ENCODE peak calls at places on chromosome 11, in four cellular contexts. E is BE2C, Z is colonic mucosa, B is left ventricle myocardium inferior. A is an unnamed sample.

GRCh38 chr11:62715150-62716130 is 8.0 kb downstream of the GNG3 start:
- DNase-seq in B (no peak), Z (no peak), E (no peak), A (no peak)

GRCh38 chr11:77063861-77064260 is 2.9 kb upstream of the CAPN5 start:
- DNase-seq in Z (no peak), B (no peak), E (no peak), A (no peak)

GRCh38 chr11:74846770-74847169 is 98.1 kb downstream of the RNF169 start:
- DNase-seq in Z (no peak), B (no peak), E (no peak), A (no peak)

GRCh38 chr11:48170840-48171233 is 45.8 kb upstream of the OR4B1 start:
- DNase-seq in E (no peak), B (no peak), Z (no peak), A (no peak)

GRCh38 chr11:117629146-117629545 is 167.9 kb downstream of the DSCAML1 start:
- DNase-seq in Z (no peak), B (no peak), E (no peak), A (no peak)

GRCh38 chr11:130854483-130854882 is 61.8 kb downstream of the SNX19 start:
- DNase-seq in Z (no peak), B (no peak), E (no peak), A (no peak)

GRCh38 chr11:18013790-18014507 is 1.1 kb upstream of the SERGEF start:
- DNase-seq in B (no peak), Z (peak), E (no peak), A (no peak)

GRCh38 chr11:72015511-72016061 is 16.9 kb downstream of the IL18BP start:
- DNase-seq in E (peak), Z (no peak), B (no peak), A (no peak)

GRCh38 chr11:118012083-118012669 is 26.0 kb downstream of the IL10RA start:
- DNase-seq in E (no peak), B (no peak), Z (no peak), A (no peak)

GRCh38 chr11:65891180-65892136 is 985 bp downstream of the CCDC85B start:
- DNase-seq in E (peak), B (peak), Z (no peak), A (no peak)

GRCh38 chr11:46948378-46949131 is 12.0 kb downstream of the CSTPP1 start:
- DNase-seq in Z (peak), B (no peak), E (no peak), A (peak)

GRCh38 chr11:108534274-108534882 is 36.2 kb upstream of the POGLUT3 start:
- DNase-seq in B (no peak), Z (no peak), E (no peak), A (peak)

GRCh38 chr11:35009191-35009940 is 92.9 kb downstream of the PDHX start:
- DNase-seq in Z (peak), E (no peak), B (no peak), A (no peak)

GRCh38 chr11:12187399-12187798 is 77.0 kb downstream of the MICAL2 start:
- DNase-seq in E (no peak), Z (no peak), B (no peak), A (no peak)

GRCh38 chr11:121236115-121237001 is 56.2 kb upstream of the SC5D start:
- DNase-seq in E (no peak), B (no peak), Z (no peak), A (no peak)

GRCh38 chr11:65488273-65489058 is 10.4 kb upstream of the MALAT1 start:
- DNase-seq in E (no peak), Z (peak), B (no peak), A (no peak)

GRCh38 chr11:36312593-36312990 is 16.5 kb downstream of the PRR5L start:
- DNase-seq in E (no peak), B (no peak), Z (no peak), A (no peak)

GRCh38 chr11:11148598-11148997 is 204.5 kb downstream of the CSNK2A3 start:
- DNase-seq in B (no peak), Z (no peak), E (no peak), A (no peak)

GRCh38 chr11:36075053-36075452 is 131.2 kb downstream of the LDLRAD3 start:
- DNase-seq in Z (no peak), E (no peak), B (no peak), A (no peak)

GRCh38 chr11:35295751-35296150 is 123.6 kb downstream of the SLC1A2 start:
- DNase-seq in E (no peak), Z (no peak), B (no peak), A (no peak)

GRCh38 chr11:70501933-70502540 is 103.7 kb downstream of the CTTN start:
- DNase-seq in Z (no peak), B (peak), E (no peak), A (no peak)

GRCh38 chr11:96149743-96150555 is 193.0 kb downstream of the MAML2 start:
- DNase-seq in E (no peak), B (no peak), Z (no peak), A (no peak)

GRCh38 chr11:91047882-91048281 is 825.0 kb upstream of the CHORDC1 start:
- DNase-seq in E (no peak), B (no peak), Z (no peak), A (no peak)

GRCh38 chr11:77374108-77374507 is 72.6 kb upstream of the GDPD4 start:
- DNase-seq in B (no peak), E (no peak), Z (no peak), A (no peak)

GRCh38 chr11:9753031-9753430 is 89.2 kb downstream of the SWAP70 start:
- DNase-seq in Z (no peak), B (no peak), E (no peak), A (no peak)

GRCh38 chr11:97557399-97557798 is 1167.6 kb downstream of the JRKL start:
- DNase-seq in Z (no peak), E (no peak), B (no peak), A (no peak)
- TF ChIP-seq CTCF in Z (no peak), E (peak), B (peak), A (peak)

DNA sequence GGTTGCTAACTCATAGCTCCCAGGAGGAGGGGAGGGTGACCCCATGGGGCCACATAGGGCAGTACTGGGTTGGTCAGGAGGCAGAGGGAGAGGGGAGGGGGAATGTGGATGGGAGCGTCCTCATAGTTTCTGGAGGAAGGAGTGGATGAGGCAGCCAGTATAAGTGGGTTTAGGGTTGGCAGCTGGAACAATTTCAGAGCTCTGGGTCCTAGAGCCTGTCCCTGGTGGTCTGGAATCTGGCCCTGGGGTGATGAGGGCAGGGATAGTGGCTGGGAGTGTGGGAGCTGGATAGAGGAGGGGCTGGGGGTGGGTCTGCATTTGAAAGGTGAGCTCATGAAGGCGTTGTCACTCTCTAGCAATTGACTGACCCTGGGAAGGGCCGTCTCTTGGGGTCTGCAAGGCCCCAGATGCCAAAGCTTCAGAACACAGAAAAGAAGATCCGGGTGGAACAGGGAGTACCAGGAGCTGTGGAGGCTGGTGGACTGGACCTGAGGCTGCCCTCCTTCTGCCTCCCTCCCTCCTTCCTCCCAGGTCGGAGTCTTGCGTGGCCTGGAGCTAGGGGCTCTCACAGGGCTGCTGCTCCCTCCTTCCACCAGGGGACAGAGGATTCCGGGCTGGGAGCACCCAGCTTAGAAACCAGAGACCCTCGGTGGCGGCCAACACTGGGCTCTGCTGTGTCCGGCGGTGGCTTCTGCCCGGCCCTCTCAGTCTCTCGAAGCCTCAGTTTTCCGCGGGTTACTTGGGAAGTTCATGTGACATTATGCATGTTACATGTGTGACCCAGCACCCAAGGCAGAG is 5.5 kb upstream of the MRGPRG start:
- DNase-seq in Z (no peak), B (no peak), E (peak), A (no peak)
- H3K4me3 ChIP-seq in Z (no peak), B (no peak), E (no peak), A (no peak)

DNA sequence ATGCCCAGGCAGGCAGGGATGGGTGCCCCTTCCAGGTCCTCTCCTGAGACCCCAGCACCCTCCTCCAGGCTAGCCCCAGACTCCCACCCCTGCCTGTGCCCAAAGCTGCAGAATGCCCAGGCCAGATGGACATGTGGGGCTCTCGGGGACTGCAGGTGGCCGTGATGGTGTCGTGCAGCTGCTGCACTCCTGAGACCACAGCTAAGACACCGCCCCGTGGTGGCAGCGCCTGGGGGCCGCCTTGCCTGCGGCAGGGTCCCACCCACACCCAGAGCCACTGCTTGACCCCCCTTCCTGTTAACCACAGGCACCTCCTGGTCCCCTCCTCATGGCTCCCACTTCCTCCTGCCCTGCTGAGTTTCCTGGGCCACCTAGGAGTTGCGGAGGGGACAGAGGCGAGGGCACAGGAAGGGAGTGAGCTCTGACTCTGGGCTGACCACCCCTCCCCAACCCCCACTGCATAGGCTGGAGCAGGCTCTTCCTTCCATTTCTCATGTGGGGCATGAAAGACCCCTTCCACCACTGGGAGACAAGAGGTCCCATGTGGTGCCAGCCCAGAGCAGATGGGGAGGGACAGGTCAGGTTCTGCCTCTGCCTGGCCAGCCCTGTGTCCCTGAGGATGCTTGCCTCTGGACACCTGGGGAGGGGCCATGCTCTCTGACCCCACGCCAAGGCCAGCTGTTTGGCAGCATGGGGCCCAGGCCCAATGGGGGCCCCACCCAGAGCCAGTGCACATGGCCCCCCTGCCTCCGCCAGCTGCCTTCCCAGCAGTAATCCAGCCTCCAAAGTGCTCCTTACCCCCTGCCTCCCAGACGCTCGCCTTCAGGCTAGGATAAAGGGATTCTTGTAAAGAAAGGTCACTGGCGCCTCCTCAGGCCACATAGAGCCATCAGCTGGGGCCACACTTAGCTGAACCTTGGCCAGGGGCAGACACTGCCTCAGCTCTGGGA is 29.3 kb downstream of the OSBPL5 start:
- DNase-seq in E (peak), B (peak), Z (no peak), A (no peak)
- TF ChIP-seq CTCF in E (peak), B (no peak), Z (no peak), A (no peak)

GRCh38 chr11:789951-790350 is at the start of gene CEND1:
- DNase-seq in B (no peak), E (peak), Z (no peak), A (no peak)
- H3K4me3 ChIP-seq in B (peak), E (peak), Z (no peak), A (no peak)

GRCh38 chr11:7689239-7689638 is 15.9 kb upstream of the CYB5R2 start:
- DNase-seq in Z (no peak), E (no peak), B (no peak), A (no peak)

GRCh38 chr11:7690648-7691047 is 15.6 kb downstream of the OVCH2 start:
- DNase-seq in B (no peak), E (no peak), Z (no peak), A (no peak)

GRCh38 chr11:7691759-7692334 is 14.4 kb downstream of the OVCH2 start:
- DNase-seq in B (no peak), Z (no peak), E (no peak), A (no peak)

GRCh38 chr11:7696424-7696823 is 9.9 kb downstream of the OVCH2 start:
- DNase-seq in B (no peak), Z (no peak), E (no peak), A (no peak)

GRCh38 chr11:7694953-7695271 is 11.4 kb downstream of the OVCH2 start:
- DNase-seq in B (no peak), Z (no peak), E (no peak), A (no peak)
- TF ChIP-seq CTCF in B (no peak), Z (no peak), E (no peak), A (no peak)

DNA sequence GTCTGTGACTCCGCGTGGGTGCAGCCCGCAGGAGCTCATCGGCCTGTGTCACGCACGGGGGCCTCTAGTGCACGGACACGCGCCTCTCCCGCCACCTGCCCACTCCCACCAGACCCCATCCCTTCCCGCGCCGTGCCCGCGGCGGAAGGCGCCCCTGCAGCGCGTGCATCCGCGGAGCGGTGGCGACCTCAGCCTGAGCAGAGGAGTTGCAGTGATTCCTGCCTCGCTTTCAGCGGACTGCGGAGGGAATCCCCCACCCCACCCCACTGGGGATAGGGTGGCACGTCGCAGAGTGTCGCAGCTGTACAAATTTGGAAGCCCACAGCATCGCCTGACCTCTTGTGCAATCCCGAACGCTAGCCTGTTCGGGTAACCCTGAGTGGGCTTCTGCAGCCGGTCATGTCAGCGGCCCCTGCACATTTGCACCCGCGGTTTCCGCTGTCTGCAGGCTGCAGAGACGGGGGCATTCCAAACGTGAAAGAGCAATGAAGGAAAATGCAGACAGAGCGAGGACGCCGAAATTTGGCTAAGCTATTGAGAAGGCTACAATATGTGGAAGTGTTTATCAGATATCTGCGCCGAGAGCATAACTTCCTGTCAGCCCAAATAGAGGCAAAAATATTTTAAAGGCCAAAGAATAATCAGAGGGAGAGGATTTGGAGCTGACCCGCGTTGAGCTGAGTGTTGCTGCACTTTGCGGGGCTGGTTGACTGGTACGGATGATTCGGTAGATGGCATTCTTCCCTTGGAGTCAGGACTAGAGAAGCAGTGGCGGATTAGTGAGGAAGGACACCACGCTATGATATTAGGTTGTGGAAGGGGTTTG is 619 bp upstream of the ARHGAP20 start:
- DNase-seq in B (no peak), E (no peak), Z (peak), A (no peak)
- H3K4me3 ChIP-seq in B (peak), E (peak), Z (peak), A (peak)

DNA sequence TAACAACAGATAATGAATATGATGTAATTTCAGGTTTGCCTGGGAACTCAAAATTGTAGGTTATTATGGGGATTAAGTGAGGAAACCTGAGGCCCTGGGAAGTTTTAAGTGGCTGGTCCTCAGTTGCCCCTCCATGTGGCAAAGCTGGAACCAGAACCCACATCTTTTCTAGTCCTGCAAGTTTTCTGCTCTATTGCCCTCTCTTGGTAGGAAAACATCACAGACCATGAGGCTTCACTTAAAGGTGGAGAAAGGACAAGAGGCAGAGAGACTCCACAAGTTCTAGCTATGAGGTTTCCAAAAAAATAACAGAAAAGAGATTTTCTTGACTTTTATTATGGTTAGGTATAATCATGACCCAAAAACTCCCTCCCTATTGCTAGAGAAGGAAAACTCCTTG is 115.5 kb upstream of the DDI1 start:
- DNase-seq in Z (no peak), B (no peak), E (no peak), A (no peak)
- TF ChIP-seq CTCF in Z (no peak), B (no peak), E (peak), A (no peak)

GRCh38 chr11:952406-953385 is 27.0 kb downstream of the AP2A2 start:
- DNase-seq in B (no peak), E (no peak), Z (peak), A (no peak)
- H3K4me3 ChIP-seq in B (no peak), E (no peak), Z (no peak), A (no peak)

DNA sequence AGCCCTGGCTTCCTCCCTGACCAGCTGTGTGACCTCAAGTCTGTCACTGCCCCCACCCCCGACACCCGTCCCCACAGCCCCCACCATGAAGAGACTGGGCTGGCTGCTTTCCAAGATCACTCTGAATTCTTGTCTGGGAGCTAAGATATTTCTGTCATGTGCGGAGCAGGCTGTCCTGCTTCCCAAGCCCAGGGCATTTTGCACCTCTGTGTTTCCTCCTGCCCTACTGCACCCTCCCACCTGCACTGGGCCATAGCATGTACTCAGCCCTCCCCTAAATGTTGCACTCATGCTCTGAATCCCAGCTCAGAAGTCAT is 30.3 kb upstream of the MYEOV start:
- DNase-seq in Z (no peak), B (no peak), E (no peak), A (no peak)
- TF ChIP-seq CTCF in Z (no peak), B (no peak), E (no peak), A (no peak)